ENCODE peak calls at places on chromosome 9, in four cellular contexts. M is SK-N-SH, H is A549, P is IMR-90. W is an unnamed sample.

GRCh38 chr9:3043369-3043768 is 199.5 kb upstream of the PUM3 start:
- DNase-seq in M (no peak), P (peak; percentile 6), H (no peak), W (no peak)

GRCh38 chr9:133513214-133514088 is 11.3 kb downstream of the MYMK start:
- DNase-seq in P (no peak), H (no peak), M (peak; percentile 91), W (no peak)

GRCh38 chr9:100437860-100438805 is 11.2 kb downstream of the MSANTD3 start:
- DNase-seq in P (peak; percentile 78), M (peak; percentile 58), H (peak; percentile 81), W (no peak)

GRCh38 chr9:92770005-92770995 is 5.7 kb upstream of the BICD2 start:
- DNase-seq in P (no peak), H (no peak), M (no peak), W (no peak)

GRCh38 chr9:1877951-1878350 is 137.2 kb upstream of the SMARCA2 start:
- DNase-seq in M (no peak), P (no peak), H (no peak), W (no peak)

GRCh38 chr9:9318959-9319505 is 1293.8 kb downstream of the PTPRD start:
- DNase-seq in H (no peak), P (no peak), M (no peak), W (no peak)

GRCh38 chr9:89999534-90000370 is 394.9 kb downstream of the GADD45G start:
- DNase-seq in P (peak; percentile 55), H (peak; percentile 68), M (peak; percentile 23), W (peak; percentile 61)

GRCh38 chr9:135570456-135570855 is 8.9 kb downstream of the PAEP start:
- DNase-seq in M (no peak), P (no peak), H (no peak), W (no peak)

GRCh38 chr9:215631-216155 is 1.0 kb downstream of the DOCK8 start:
- DNase-seq in M (no peak), P (no peak), H (no peak), W (no peak)

GRCh38 chr9:69276775-69277174 is 48.2 kb upstream of the ENTREP1 start:
- DNase-seq in M (no peak), H (no peak), P (no peak), W (no peak)

GRCh38 chr9:90290716-90291485 is 351.7 kb downstream of the DIRAS2 start:
- DNase-seq in P (peak; percentile 42), H (no peak), M (no peak), W (no peak)

GRCh38 chr9:35903049-35903448 is 3.0 kb upstream of the HRCT1 start:
- DNase-seq in P (peak; percentile 65), M (peak; percentile 72), H (peak; percentile 79), W (no peak)

GRCh38 chr9:119078015-119078414 is 291.2 kb downstream of the BRINP1 start:
- DNase-seq in H (no peak), M (no peak), P (no peak), W (no peak)

GRCh38 chr9:92558612-92559374 is 23.0 kb upstream of the ECM2 start:
- DNase-seq in P (no peak), M (no peak), H (no peak), W (no peak)

GRCh38 chr9:133711428-133712220 is 26.5 kb downstream of the SARDH start:
- DNase-seq in M (no peak), P (peak; percentile 85), H (no peak), W (no peak)

GRCh38 chr9:127415158-127415557 is 9.0 kb upstream of the ZNF79 start:
- DNase-seq in P (no peak), H (no peak), M (no peak), W (no peak)

GRCh38 chr9:137293094-137293481 is 9.0 kb downstream of the NRARP start:
- DNase-seq in P (no peak), H (no peak), M (no peak), W (no peak)

GRCh38 chr9:126151671-126152050 is 175.0 kb upstream of the MVB12B start:
- DNase-seq in P (no peak), M (peak; percentile 41), H (no peak), W (no peak)

GRCh38 chr9:37622462-37622861 is 28.3 kb upstream of the FRMPD1 start:
- DNase-seq in P (peak; percentile 32), M (peak; percentile 49), H (no peak), W (no peak)

GRCh38 chr9:120481248-120481647 is 98.7 kb downstream of the CDK5RAP2 start:
- DNase-seq in P (no peak), M (no peak), H (no peak), W (no peak)

GRCh38 chr9:89318123-89319014 is at the start of gene SECISBP2:
- DNase-seq in H (peak; percentile 96), P (peak; percentile 97), M (peak; percentile 94), W (peak; percentile 79)

GRCh38 chr9:134655101-134655500 is 13.5 kb downstream of the COL5A1 start:
- DNase-seq in P (no peak), H (no peak), M (no peak), W (no peak)

GRCh38 chr9:117460743-117461142 is 45.9 kb upstream of the ASTN2 start:
- DNase-seq in H (no peak), P (no peak), M (no peak), W (no peak)

GRCh38 chr9:83622433-83622813 is 520 bp upstream of the IDNK start:
- DNase-seq in P (no peak), M (peak; percentile 21), H (peak; percentile 10), W (no peak)

GRCh38 chr9:127806871-127807270 is 4.2 kb downstream of the FPGS start:
- DNase-seq in H (no peak), M (no peak), P (no peak), W (no peak)

GRCh38 chr9:128101231-128101641 is 26.3 kb downstream of the PTGES2 start:
- DNase-seq in H (no peak), M (no peak), P (no peak), W (no peak)

GRCh38 chr9:13915591-13916301 is 398.2 kb downstream of the NFIB start:
- DNase-seq in M (no peak), P (peak; percentile 35), H (no peak), W (no peak)

GRCh38 chr9:97518909-97519307 is 17.4 kb downstream of the TMOD1 start:
- DNase-seq in H (peak; percentile 79), M (no peak), P (peak; percentile 92), W (no peak)

GRCh38 chr9:124812401-124813016 is 35.6 kb downstream of the OLFML2A start:
- DNase-seq in P (peak; percentile 99), H (peak; percentile 86), M (peak; percentile 51), W (no peak)

GRCh38 chr9:14423816-14424261 is 109.9 kb upstream of the NFIB start:
- DNase-seq in H (no peak), M (no peak), P (peak; percentile 77), W (no peak)

GRCh38 chr9:115035872-115036612 is 81.9 kb downstream of the TNC start:
- DNase-seq in M (no peak), H (no peak), P (peak; percentile 86), W (peak; percentile 77)

GRCh38 chr9:15249042-15249818 is 57.8 kb downstream of the TTC39B start:
- DNase-seq in P (peak; percentile 87), M (no peak), H (no peak), W (no peak)

GRCh38 chr9:133679466-133680051 is 43.4 kb downstream of the DBH start:
- DNase-seq in P (no peak), M (no peak), H (no peak), W (no peak)

GRCh38 chr9:130692365-130692764 is 1.2 kb upstream of the EXOSC2 start:
- DNase-seq in P (no peak), H (peak; percentile 41), M (peak; percentile 38), W (no peak)

GRCh38 chr9:3241290-3241689 is 284.5 kb downstream of the RFX3 start:
- DNase-seq in H (no peak), M (no peak), P (no peak), W (no peak)

GRCh38 chr9:89843074-89843473 is 238.3 kb downstream of the GADD45G start:
- DNase-seq in H (no peak), M (no peak), P (no peak), W (no peak)

GRCh38 chr9:89993678-89994630 is 389.1 kb downstream of the GADD45G start:
- DNase-seq in H (peak; percentile 63), P (no peak), M (no peak), W (no peak)

GRCh38 chr9:38067611-38067891 is 1.5 kb downstream of the SHB start:
- DNase-seq in P (no peak), M (peak; percentile 56), H (no peak), W (no peak)

DNA sequence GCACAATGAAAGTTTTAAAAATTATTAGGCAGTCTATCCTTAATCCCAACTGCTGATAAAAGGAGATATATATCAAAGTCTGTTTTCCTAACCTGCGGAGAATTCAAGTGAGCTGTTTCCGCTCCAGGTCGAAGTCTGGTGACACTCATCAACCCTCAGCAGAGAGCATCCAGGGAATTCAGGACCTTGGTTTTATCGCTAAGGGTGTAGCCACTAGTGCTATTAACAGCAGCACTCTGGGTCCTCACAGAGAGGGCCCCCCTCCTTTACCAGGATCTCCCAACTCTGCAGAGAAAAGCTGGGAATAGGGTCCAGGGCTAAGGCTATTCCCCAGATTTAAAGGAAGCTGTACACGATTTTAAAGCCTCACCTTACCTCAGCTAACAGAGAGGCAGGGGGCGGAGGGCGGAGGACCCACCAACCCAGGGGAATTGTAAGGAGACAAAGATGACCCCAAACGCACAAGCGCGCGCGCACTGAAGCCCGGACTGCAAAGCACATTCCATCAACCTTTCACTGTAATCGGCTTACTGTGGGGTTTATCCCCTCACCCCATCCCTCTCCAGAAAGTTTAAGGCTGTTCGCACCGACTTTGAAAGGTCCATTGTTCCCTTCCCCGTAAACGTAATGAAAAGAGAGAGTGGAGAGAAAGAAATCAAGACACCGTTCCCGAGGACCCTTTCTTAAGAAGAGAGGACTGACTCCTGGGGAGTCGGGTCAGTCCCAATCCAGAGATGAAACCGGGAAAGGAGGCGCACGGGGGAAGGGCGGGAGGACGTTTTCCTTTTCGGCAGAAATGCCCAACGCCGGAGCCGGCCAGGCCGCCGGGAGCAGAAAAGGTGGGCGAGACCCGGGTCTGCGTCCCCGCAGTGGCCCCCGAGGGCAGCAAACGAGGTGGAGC is 642 bp downstream of the CEMIP2 start:
- DNase-seq in M (no peak), P (peak; percentile 26), H (no peak), W (no peak)
- TF ChIP-seq RCOR1 in M (no peak), P (no peak), H (no peak), W (no peak)

GRCh38 chr9:5553211-5553610 is 42.9 kb downstream of the PDCD1LG2 start:
- DNase-seq in M (no peak), H (no peak), P (peak; percentile 89), W (no peak)
- TF ChIP-seq RCOR1 in M (no peak), H (no peak), P (no peak), W (no peak)

GRCh38 chr9:116174347-116174746 is 20.8 kb downstream of the PAPPA start:
- DNase-seq in P (peak; percentile 70), H (peak; percentile 60), M (no peak), W (no peak)
- TF ChIP-seq RCOR1 in P (no peak), H (no peak), M (no peak), W (no peak)

DNA sequence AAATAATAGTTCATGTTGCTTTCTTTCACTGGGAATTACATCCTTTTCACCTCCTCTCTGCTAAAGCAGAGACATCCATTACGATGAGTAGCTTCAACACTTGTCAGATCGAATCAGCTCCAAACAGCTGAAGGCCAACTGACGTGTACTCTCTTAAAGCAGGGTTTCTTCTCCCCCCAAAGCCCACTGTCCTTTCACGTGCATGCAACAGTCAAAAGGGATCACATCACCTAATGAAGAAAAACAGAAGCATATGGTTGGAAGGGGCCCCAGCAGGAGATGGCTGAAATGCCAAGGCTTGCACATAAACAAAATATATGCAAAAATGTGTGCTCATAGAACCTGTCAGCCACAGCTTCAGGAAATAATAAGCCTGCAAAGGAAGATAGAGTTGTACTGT is 421.6 kb downstream of the ANXA1 start:
- DNase-seq in H (no peak), M (no peak), P (no peak), W (no peak)
- TF ChIP-seq RCOR1 in H (no peak), M (no peak), P (no peak), W (no peak)

W was measured in GM12878.